ENCODE peak calls at places on chromosomes 13 and 19, in four cellular contexts. One of them, this sample, is unnamed.

GRCh38 chr19:30711296-30711695 is 339.1 kb downstream of the ZNF536 start:
- DNase-seq in esophagus squamous epithelium: no peak
- DNase-seq in neural crest cell: no peak
- DNase-seq in astrocyte of the cerebellum: no peak
- DNase-seq in this sample: no peak

GRCh38 chr13:108920137-108920536 is 290.7 kb downstream of the MYO16 start:
- DNase-seq in esophagus squamous epithelium: no peak
- DNase-seq in astrocyte of the cerebellum: no peak
- DNase-seq in neural crest cell: no peak
- DNase-seq in this sample: no peak

GRCh38 chr13:108176685-108177274 is 38.6 kb downstream of the LIG4 start:
- DNase-seq in neural crest cell: peak
- DNase-seq in astrocyte of the cerebellum: no peak
- DNase-seq in esophagus squamous epithelium: no peak
- DNase-seq in this sample: no peak

GRCh38 chr13:77338329-77338728 is 11.4 kb upstream of the MYCBP2 start:
- DNase-seq in astrocyte of the cerebellum: no peak
- DNase-seq in esophagus squamous epithelium: no peak
- DNase-seq in neural crest cell: no peak
- DNase-seq in this sample: no peak

GRCh38 chr13:40269086-40269485 is 397.4 kb downstream of the FOXO1 start:
- DNase-seq in astrocyte of the cerebellum: no peak
- DNase-seq in esophagus squamous epithelium: no peak
- DNase-seq in neural crest cell: no peak
- DNase-seq in this sample: no peak

GRCh38 chr13:105552078-105552477 is 983.4 kb downstream of the EFNB2 start:
- DNase-seq in esophagus squamous epithelium: no peak
- DNase-seq in astrocyte of the cerebellum: no peak
- DNase-seq in neural crest cell: no peak
- DNase-seq in this sample: no peak

GRCh38 chr19:19345232-19345631 is 24.6 kb downstream of the MAU2 start:
- DNase-seq in esophagus squamous epithelium: no peak
- DNase-seq in neural crest cell: no peak
- DNase-seq in astrocyte of the cerebellum: no peak
- DNase-seq in this sample: no peak

GRCh38 chr19:56765107-56765506 is 75.4 kb downstream of the PEG3 start:
- DNase-seq in esophagus squamous epithelium: no peak
- DNase-seq in neural crest cell: no peak
- DNase-seq in astrocyte of the cerebellum: no peak
- DNase-seq in this sample: no peak

GRCh38 chr13:85771856-85772255 is 27.4 kb downstream of the SLITRK6 start:
- DNase-seq in astrocyte of the cerebellum: no peak
- DNase-seq in neural crest cell: no peak
- DNase-seq in esophagus squamous epithelium: no peak
- DNase-seq in this sample: no peak

GRCh38 chr19:49912965-49913685 is 15.9 kb upstream of the ATF5 start:
- DNase-seq in neural crest cell: no peak
- DNase-seq in esophagus squamous epithelium: no peak
- DNase-seq in astrocyte of the cerebellum: no peak
- DNase-seq in this sample: no peak

GRCh38 chr19:1281895-1282287 is 3.8 kb upstream of the EFNA2 start:
- DNase-seq in astrocyte of the cerebellum: no peak
- DNase-seq in esophagus squamous epithelium: no peak
- DNase-seq in neural crest cell: no peak
- DNase-seq in this sample: no peak

GRCh38 chr13:112911285-112911701 is 57.7 kb upstream of the MCF2L start:
- DNase-seq in astrocyte of the cerebellum: no peak
- DNase-seq in esophagus squamous epithelium: no peak
- DNase-seq in neural crest cell: no peak
- DNase-seq in this sample: no peak

GRCh38 chr19:13814550-13814949 is 19.3 kb downstream of the ZSWIM4 start:
- DNase-seq in neural crest cell: no peak
- DNase-seq in astrocyte of the cerebellum: no peak
- DNase-seq in esophagus squamous epithelium: no peak
- DNase-seq in this sample: no peak

GRCh38 chr19:7152568-7152967 is 83.1 kb downstream of the ZNF557 start:
- DNase-seq in neural crest cell: no peak
- DNase-seq in esophagus squamous epithelium: no peak
- DNase-seq in astrocyte of the cerebellum: no peak
- DNase-seq in this sample: no peak

GRCh38 chr19:1824252-1824622 is 12.2 kb upstream of the ATP8B3 start:
- DNase-seq in astrocyte of the cerebellum: no peak
- DNase-seq in esophagus squamous epithelium: no peak
- DNase-seq in neural crest cell: no peak
- DNase-seq in this sample: no peak

GRCh38 chr19:45156231-45156630 is 4.6 kb downstream of the NKPD1 start:
- DNase-seq in astrocyte of the cerebellum: no peak
- DNase-seq in esophagus squamous epithelium: no peak
- DNase-seq in neural crest cell: no peak
- DNase-seq in this sample: no peak

GRCh38 chr13:49225358-49226042 is 5.4 kb downstream of the MLNR start:
- DNase-seq in neural crest cell: no peak
- DNase-seq in esophagus squamous epithelium: no peak
- DNase-seq in astrocyte of the cerebellum: no peak
- DNase-seq in this sample: no peak

GRCh38 chr19:57302727-57303401 is 17.4 kb upstream of the ZNF543 start:
- DNase-seq in esophagus squamous epithelium: no peak
- DNase-seq in neural crest cell: no peak
- DNase-seq in astrocyte of the cerebellum: no peak
- DNase-seq in this sample: no peak

GRCh38 chr13:47249296-47249695 is 352.4 kb upstream of the HTR2A start:
- DNase-seq in neural crest cell: no peak
- DNase-seq in astrocyte of the cerebellum: no peak
- DNase-seq in esophagus squamous epithelium: no peak
- DNase-seq in this sample: no peak

GRCh38 chr19:13975870-13976269 is 23.6 kb downstream of the DCAF15 start:
- DNase-seq in esophagus squamous epithelium: no peak
- DNase-seq in neural crest cell: no peak
- DNase-seq in astrocyte of the cerebellum: no peak
- DNase-seq in this sample: no peak

GRCh38 chr13:109101550-109102144 is 472.2 kb downstream of the MYO16 start:
- DNase-seq in neural crest cell: no peak
- DNase-seq in esophagus squamous epithelium: no peak
- DNase-seq in astrocyte of the cerebellum: no peak
- DNase-seq in this sample: no peak

GRCh38 chr19:58428617-58429016 is 11.3 kb downstream of the ZNF132 start:
- DNase-seq in neural crest cell: no peak
- DNase-seq in esophagus squamous epithelium: no peak
- DNase-seq in astrocyte of the cerebellum: no peak
- DNase-seq in this sample: no peak

GRCh38 chr13:78160793-78161192 is 242.2 kb upstream of the EDNRB start:
- DNase-seq in esophagus squamous epithelium: no peak
- DNase-seq in neural crest cell: no peak
- DNase-seq in astrocyte of the cerebellum: peak
- DNase-seq in this sample: no peak

GRCh38 chr19:33447336-33448158 is 74.0 kb downstream of the CEBPG start:
- DNase-seq in esophagus squamous epithelium: no peak
- DNase-seq in astrocyte of the cerebellum: no peak
- DNase-seq in neural crest cell: no peak
- DNase-seq in this sample: no peak

GRCh38 chr19:3642987-3643386 is 16.4 kb upstream of the CACTIN start:
- DNase-seq in esophagus squamous epithelium: no peak
- DNase-seq in neural crest cell: no peak
- DNase-seq in astrocyte of the cerebellum: no peak
- DNase-seq in this sample: no peak

GRCh38 chr13:110869231-110869804 is 45.6 kb downstream of the ANKRD10 start:
- DNase-seq in esophagus squamous epithelium: no peak
- DNase-seq in astrocyte of the cerebellum: no peak
- DNase-seq in neural crest cell: no peak
- DNase-seq in this sample: no peak

GRCh38 chr13:99743079-99743478 is 228.5 kb downstream of the ZIC5 start:
- DNase-seq in astrocyte of the cerebellum: no peak
- DNase-seq in esophagus squamous epithelium: no peak
- DNase-seq in neural crest cell: no peak
- DNase-seq in this sample: no peak

GRCh38 chr13:93948523-93948922 is 531.0 kb downstream of the DCT start:
- DNase-seq in neural crest cell: no peak
- DNase-seq in astrocyte of the cerebellum: no peak
- DNase-seq in esophagus squamous epithelium: no peak
- DNase-seq in this sample: no peak

GRCh38 chr13:29577135-29578051 is 18.1 kb downstream of the SLC7A1 start:
- DNase-seq in neural crest cell: no peak
- DNase-seq in astrocyte of the cerebellum: no peak
- DNase-seq in esophagus squamous epithelium: no peak
- DNase-seq in this sample: no peak

GRCh38 chr19:31974290-31974689 is 371.1 kb upstream of the ZNF507 start:
- DNase-seq in neural crest cell: no peak
- DNase-seq in esophagus squamous epithelium: no peak
- DNase-seq in astrocyte of the cerebellum: no peak
- DNase-seq in this sample: no peak

GRCh38 chr13:104143760-104144406 is 1077.7 kb upstream of the SLC10A2 start:
- DNase-seq in astrocyte of the cerebellum: no peak
- DNase-seq in esophagus squamous epithelium: no peak
- DNase-seq in neural crest cell: no peak
- DNase-seq in this sample: no peak

GRCh38 chr13:39675904-39676303 is 20.4 kb downstream of the COG6 start:
- DNase-seq in astrocyte of the cerebellum: no peak
- DNase-seq in neural crest cell: no peak
- DNase-seq in esophagus squamous epithelium: no peak
- DNase-seq in this sample: no peak

GRCh38 chr13:53800011-53800410 is 771.4 kb downstream of the OLFM4 start:
- DNase-seq in esophagus squamous epithelium: no peak
- DNase-seq in astrocyte of the cerebellum: no peak
- DNase-seq in neural crest cell: no peak
- DNase-seq in this sample: no peak

GRCh38 chr13:107641574-107641973 is 573.8 kb downstream of the LIG4 start:
- DNase-seq in esophagus squamous epithelium: no peak
- DNase-seq in astrocyte of the cerebellum: no peak
- DNase-seq in neural crest cell: no peak
- DNase-seq in this sample: no peak

GRCh38 chr13:46577656-46578589 is 25.0 kb downstream of the LRCH1 start:
- DNase-seq in astrocyte of the cerebellum: no peak
- DNase-seq in neural crest cell: no peak
- DNase-seq in esophagus squamous epithelium: no peak
- DNase-seq in this sample: no peak

GRCh38 chr19:11384778-11385129 is 640 bp upstream of the EPOR start:
- DNase-seq in neural crest cell: no peak
- DNase-seq in astrocyte of the cerebellum: no peak
- DNase-seq in esophagus squamous epithelium: no peak
- DNase-seq in this sample: no peak

GRCh38 chr13:114241918-114242317 is 7.2 kb downstream of the CDC16 start:
- DNase-seq in astrocyte of the cerebellum: no peak
- DNase-seq in esophagus squamous epithelium: no peak
- DNase-seq in neural crest cell: no peak
- DNase-seq in this sample: no peak

GRCh38 chr13:114248011-114248410 is 13.3 kb downstream of the CDC16 start:
- DNase-seq in neural crest cell: no peak
- DNase-seq in esophagus squamous epithelium: no peak
- DNase-seq in astrocyte of the cerebellum: peak
- DNase-seq in this sample: no peak

GRCh38 chr13:114249062-114249461 is 14.4 kb downstream of the CDC16 start:
- DNase-seq in esophagus squamous epithelium: no peak
- DNase-seq in neural crest cell: no peak
- DNase-seq in astrocyte of the cerebellum: no peak
- DNase-seq in this sample: no peak

DNA sequence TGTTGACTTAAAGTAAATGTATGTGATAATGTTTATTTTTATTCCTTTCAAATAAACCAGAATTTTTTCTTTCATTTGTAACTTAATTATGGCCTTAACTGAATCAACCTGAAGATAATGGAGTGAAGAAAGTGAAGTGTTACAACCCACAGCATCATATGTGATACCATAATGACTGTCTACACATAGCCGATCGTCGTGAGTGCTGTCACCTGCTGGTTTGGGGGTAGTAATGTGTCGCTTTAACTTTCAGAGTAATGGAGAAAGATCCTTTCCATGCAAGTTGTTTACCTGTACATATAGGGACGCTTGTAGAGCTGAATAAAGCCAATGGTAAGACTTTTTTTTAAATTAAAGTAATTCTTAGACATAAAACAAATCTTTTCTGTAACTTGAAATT is 9.9 kb downstream of the CDC16 start:
- DNase-seq in neural crest cell: no peak
- DNase-seq in astrocyte of the cerebellum: no peak
- DNase-seq in esophagus squamous epithelium: no peak
- DNase-seq in this sample: no peak
- TF ChIP-seq CTCF in neural crest cell: no peak
- TF ChIP-seq CTCF in astrocyte of the cerebellum: no peak
- TF ChIP-seq CTCF in esophagus squamous epithelium: no peak
- TF ChIP-seq CTCF in this sample: no peak

GRCh38 chr19:15238639-15239155 is 6.4 kb upstream of the EPHX3 start:
- DNase-seq in neural crest cell: no peak
- DNase-seq in astrocyte of the cerebellum: no peak
- DNase-seq in esophagus squamous epithelium: no peak
- DNase-seq in this sample: no peak
- TF ChIP-seq CTCF in neural crest cell: no peak
- TF ChIP-seq CTCF in astrocyte of the cerebellum: no peak
- TF ChIP-seq CTCF in esophagus squamous epithelium: peak
- TF ChIP-seq CTCF in this sample: no peak

DNA sequence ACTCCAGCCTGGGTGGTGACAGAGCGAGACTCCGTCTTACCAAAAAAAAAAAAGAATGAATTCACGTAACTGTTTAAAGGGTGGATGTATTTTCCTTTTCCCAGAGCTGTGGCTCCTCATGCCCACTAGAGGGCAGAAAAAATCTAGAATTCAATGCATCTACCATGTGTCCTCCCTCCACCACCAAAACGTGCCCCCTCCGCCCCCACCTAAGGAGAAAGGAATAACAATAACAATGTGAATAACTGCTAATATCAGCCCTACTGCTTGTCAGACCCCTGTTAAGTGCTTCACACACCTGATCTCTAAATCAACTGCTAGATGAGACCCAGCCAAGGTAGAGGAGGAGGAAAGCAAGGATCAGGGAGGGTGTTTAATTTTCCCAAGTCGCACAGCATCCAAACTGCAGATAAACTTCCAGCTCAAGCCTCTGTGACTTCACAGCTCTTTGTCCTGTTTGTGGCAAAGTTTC is 20.2 kb upstream of the PNMA8B start:
- DNase-seq in astrocyte of the cerebellum: no peak
- DNase-seq in neural crest cell: no peak
- DNase-seq in esophagus squamous epithelium: no peak
- DNase-seq in this sample: no peak
- TF ChIP-seq CTCF in astrocyte of the cerebellum: peak
- TF ChIP-seq CTCF in neural crest cell: peak
- TF ChIP-seq CTCF in esophagus squamous epithelium: peak
- TF ChIP-seq CTCF in this sample: peak

DNA sequence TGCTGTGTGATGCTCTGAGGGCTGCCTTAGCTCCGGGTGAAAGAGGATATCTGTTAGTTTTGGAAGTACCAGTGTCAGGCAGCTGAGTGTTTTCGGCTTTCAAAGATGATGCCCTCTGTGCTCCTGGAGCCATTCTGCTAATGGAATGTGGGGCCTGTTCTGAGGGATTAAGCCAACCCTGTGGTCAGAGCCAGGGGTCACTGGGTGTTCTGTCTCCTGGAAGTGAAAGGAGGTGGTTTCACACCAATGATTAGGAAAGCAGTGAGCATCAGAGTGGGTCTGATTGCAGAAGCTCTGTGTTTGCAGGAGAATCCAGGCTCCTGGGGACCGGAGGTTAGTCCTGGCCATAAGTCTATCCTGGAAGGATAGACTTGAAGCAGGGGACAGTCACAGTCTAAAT is 94.6 kb downstream of the UQCRFS1 start:
- DNase-seq in astrocyte of the cerebellum: no peak
- DNase-seq in neural crest cell: no peak
- DNase-seq in esophagus squamous epithelium: no peak
- DNase-seq in this sample: no peak
- TF ChIP-seq CTCF in astrocyte of the cerebellum: no peak
- TF ChIP-seq CTCF in neural crest cell: no peak
- TF ChIP-seq CTCF in esophagus squamous epithelium: no peak
- TF ChIP-seq CTCF in this sample: no peak

This sample was measured in type B pancreatic cell.